ENCODE peak calls at places on chromosomes 2 and 18, in four cellular contexts. O is heart left ventricle; A is CD8-positive, alpha-beta T cell; G is lower lobe of right lung. N is an unnamed sample.

GRCh38 chr2:2635025-2635528 is 304.0 kb upstream of the MYT1L start:
- DNase-seq in O (no peak), A (no peak), G (no peak), N (no peak)

GRCh38 chr2:224712346-224712745 is 3.8 kb downstream of the CCDC195 start:
- DNase-seq in O (peak), A (no peak), G (no peak), N (no peak)

GRCh38 chr2:2645162-2645855 is 314.2 kb upstream of the MYT1L start:
- DNase-seq in O (no peak), A (no peak), G (no peak), N (no peak)

GRCh38 chr2:216635701-216636541 is 2.7 kb downstream of the IGFBP2 start:
- DNase-seq in O (peak), A (no peak), G (no peak), N (no peak)

GRCh38 chr2:71813315-71813714 is 334.3 kb downstream of the CYP26B1 start:
- DNase-seq in O (no peak), A (no peak), G (no peak), N (no peak)

GRCh38 chr2:151289972-151290335 is 486 bp upstream of the NMI start:
- DNase-seq in O (no peak), A (peak), G (no peak), N (peak)

GRCh38 chr18:79735071-79735980 is 55.7 kb downstream of the CTDP1 start:
- DNase-seq in O (peak), A (no peak), G (peak), N (peak)

GRCh38 chr2:26640331-26640745 is 828 bp downstream of the CIB4 start:
- DNase-seq in O (no peak), A (no peak), G (no peak), N (no peak)

GRCh38 chr2:22497789-22498188 is 887.2 kb upstream of the KLHL29 start:
- DNase-seq in O (no peak), A (no peak), G (no peak), N (no peak)

GRCh38 chr18:39596891-39597290 is 2031.3 kb upstream of the CELF4 start:
- DNase-seq in O (no peak), A (no peak), G (no peak), N (no peak)

GRCh38 chr2:120495586-120495985 is 149.7 kb downstream of the INHBB start:
- DNase-seq in O (no peak), A (no peak), G (no peak), N (no peak)

GRCh38 chr18:24395049-24395780 is 2.4 kb downstream of the OSBPL1A start:
- DNase-seq in O (no peak), A (no peak), G (no peak), N (no peak)

GRCh38 chr18:76620326-76620813 is 125.3 kb upstream of the ZNF516 start:
- DNase-seq in O (peak), A (peak), G (peak), N (peak)

GRCh38 chr2:238161291-238162051 is 2.7 kb downstream of the ERFE start:
- DNase-seq in O (no peak), A (no peak), G (no peak), N (no peak)

GRCh38 chr18:77650799-77651385 is 401.2 kb downstream of the GALR1 start:
- DNase-seq in O (peak), A (peak), G (peak), N (no peak)

GRCh38 chr2:176453784-176454183 is 184.5 kb downstream of the MTX2 start:
- DNase-seq in O (no peak), A (no peak), G (no peak), N (no peak)

GRCh38 chr18:1805526-1805925 is 765.8 kb downstream of the METTL4 start:
- DNase-seq in O (no peak), A (no peak), G (no peak), N (no peak)

GRCh38 chr18:62976227-62976626 is 260.9 kb downstream of the PHLPP1 start:
- DNase-seq in O (no peak), A (no peak), G (no peak), N (no peak)

GRCh38 chr2:98736464-98736889 is 5.5 kb upstream of the MGAT4A start:
- DNase-seq in O (no peak), A (no peak), G (no peak), N (no peak)

GRCh38 chr2:196513796-196514526 is 125.6 kb upstream of the CCDC150 start:
- DNase-seq in O (no peak), A (no peak), G (no peak), N (no peak)

GRCh38 chr2:79882548-79882947 is 369.7 kb downstream of the CTNNA2 start:
- DNase-seq in O (no peak), A (no peak), G (no peak), N (no peak)

GRCh38 chr2:86027913-86028762 is 77.5 kb downstream of the POLR1A start:
- DNase-seq in O (peak), A (no peak), G (no peak), N (peak)

GRCh38 chr2:219356834-219357233 is 24.3 kb upstream of the RESP18 start:
- DNase-seq in O (no peak), A (no peak), G (no peak), N (no peak)

GRCh38 chr18:48959921-48960920 is 9.5 kb upstream of the SMAD7 start:
- DNase-seq in O (no peak), A (no peak), G (no peak), N (no peak)

GRCh38 chr18:10057808-10058791 is 144.3 kb downstream of the VAPA start:
- DNase-seq in O (no peak), A (no peak), G (no peak), N (no peak)

GRCh38 chr2:168156661-168157060 is 90.7 kb downstream of the STK39 start:
- DNase-seq in O (peak), A (no peak), G (no peak), N (no peak)

GRCh38 chr18:13558790-13559189 is 167.6 kb downstream of the FAM210A start:
- DNase-seq in O (no peak), A (no peak), G (no peak), N (no peak)

GRCh38 chr2:224381913-224382647 is 19.8 kb downstream of the FAM124B start:
- DNase-seq in O (no peak), A (no peak), G (no peak), N (no peak)

GRCh38 chr2:170106441-170106840 is 71.5 kb upstream of the MYO3B start:
- DNase-seq in O (no peak), A (no peak), G (no peak), N (no peak)

GRCh38 chr2:189164732-189165131 is 14.8 kb downstream of the COL5A2 start:
- DNase-seq in O (peak), A (no peak), G (no peak), N (no peak)

DNA sequence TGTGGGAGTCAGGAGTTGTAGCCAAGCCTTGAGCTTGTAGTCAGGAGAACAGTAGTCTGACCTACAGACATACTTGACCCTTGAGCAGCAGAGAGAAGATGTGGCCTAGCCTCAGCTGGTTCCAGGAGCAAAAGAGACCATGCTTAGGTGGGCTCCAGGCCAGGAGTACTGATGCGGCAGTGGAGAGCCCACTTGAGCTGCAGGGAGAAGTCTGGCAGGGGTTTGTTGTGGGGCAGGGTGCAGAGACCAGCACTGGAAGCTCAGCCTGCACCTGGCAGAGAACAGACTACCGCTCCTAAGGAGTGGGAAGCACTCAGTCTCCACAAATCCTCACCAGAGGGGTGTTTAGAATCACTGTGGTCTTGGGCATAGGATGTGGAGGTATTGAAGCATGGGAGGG is 197.9 kb downstream of the TPGS2 start:
- DNase-seq in O (peak), A (no peak), G (no peak), N (no peak)
- TF ChIP-seq CTCF in O (no peak), A (no peak), G (no peak), N (no peak)

GRCh38 chr2:96985630-96986385 is 572 bp downstream of the FAM178B start:
- DNase-seq in O (no peak), A (no peak), G (no peak), N (no peak)

GRCh38 chr2:96984300-96984699 is 2.1 kb downstream of the FAM178B start:
- DNase-seq in O (no peak), A (no peak), G (no peak), N (no peak)

GRCh38 chr2:96987264-96987909 is 1.0 kb upstream of the FAM178B start:
- DNase-seq in O (no peak), A (no peak), G (no peak), N (no peak)

DNA sequence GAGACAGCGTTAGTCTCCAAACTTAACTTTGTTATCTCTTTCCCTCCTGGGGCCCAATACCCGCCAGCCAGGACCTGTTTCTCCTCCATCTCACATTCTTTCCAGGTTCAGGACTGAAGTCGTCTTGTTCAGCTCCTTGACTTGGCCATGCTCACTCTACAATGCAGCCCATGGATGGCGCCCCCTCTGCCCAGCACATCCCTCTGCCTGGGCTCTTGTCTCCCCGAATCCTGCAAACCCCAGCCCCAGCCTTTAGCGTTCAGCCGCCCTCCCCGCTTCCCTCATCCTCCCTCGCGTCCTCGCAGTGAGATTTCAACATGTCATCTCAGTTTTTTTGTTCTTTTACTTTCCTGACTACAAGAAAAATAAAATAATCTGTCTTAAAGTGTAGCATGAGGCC is 1.2 kb downstream of the FAM178B start:
- DNase-seq in O (no peak), A (no peak), G (no peak), N (no peak)
- TF ChIP-seq CTCF in O (no peak), A (no peak), G (no peak), N (no peak)

DNA sequence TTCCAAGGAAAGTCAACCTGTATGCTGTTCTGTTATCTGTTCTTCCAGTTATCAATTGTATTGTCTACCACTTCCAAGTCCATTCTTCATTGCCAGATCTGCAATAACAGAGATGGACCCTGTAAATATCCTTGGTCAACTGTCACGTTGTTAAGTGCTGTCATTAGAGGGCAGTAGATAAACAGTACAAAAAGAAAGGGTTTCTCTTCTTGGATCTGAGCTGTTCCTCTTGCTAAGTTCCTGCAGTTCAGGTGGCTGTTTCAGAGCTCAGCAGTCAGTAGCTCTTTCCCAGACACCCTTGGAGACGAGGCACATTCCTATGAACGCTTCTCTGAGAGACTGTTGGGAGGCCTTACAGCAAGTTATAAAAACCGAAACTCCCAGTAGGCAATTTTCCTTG is 957.1 kb upstream of the CHAC2 start:
- DNase-seq in O (no peak), A (no peak), G (no peak), N (no peak)
- TF ChIP-seq CTCF in O (peak), A (no peak), G (no peak), N (no peak)

GRCh38 chr18:35122586-35123224 is 81.5 kb downstream of the MAPRE2 start:
- DNase-seq in O (peak), A (no peak), G (no peak), N (no peak)
- TF ChIP-seq CTCF in O (no peak), A (peak), G (no peak), N (no peak)

GRCh38 chr2:226761195-226761583 is 38.4 kb downstream of the IRS1 start:
- DNase-seq in O (no peak), A (no peak), G (no peak), N (no peak)
- TF ChIP-seq CTCF in O (no peak), A (no peak), G (no peak), N (no peak)

GRCh38 chr2:109331864-109332848 is 203.2 kb downstream of the SH3RF3 start:
- DNase-seq in O (peak), A (peak), G (peak), N (peak)

GRCh38 chr2:109333414-109334194 is 204.6 kb downstream of the SH3RF3 start:
- DNase-seq in O (no peak), A (no peak), G (no peak), N (no peak)

GRCh38 chr2:109331081-109331480 is 202.1 kb downstream of the SH3RF3 start:
- DNase-seq in O (no peak), A (no peak), G (no peak), N (no peak)

GRCh38 chr2:109332880-109333279 is 203.9 kb downstream of the SH3RF3 start:
- DNase-seq in O (no peak), A (no peak), G (no peak), N (no peak)

DNA sequence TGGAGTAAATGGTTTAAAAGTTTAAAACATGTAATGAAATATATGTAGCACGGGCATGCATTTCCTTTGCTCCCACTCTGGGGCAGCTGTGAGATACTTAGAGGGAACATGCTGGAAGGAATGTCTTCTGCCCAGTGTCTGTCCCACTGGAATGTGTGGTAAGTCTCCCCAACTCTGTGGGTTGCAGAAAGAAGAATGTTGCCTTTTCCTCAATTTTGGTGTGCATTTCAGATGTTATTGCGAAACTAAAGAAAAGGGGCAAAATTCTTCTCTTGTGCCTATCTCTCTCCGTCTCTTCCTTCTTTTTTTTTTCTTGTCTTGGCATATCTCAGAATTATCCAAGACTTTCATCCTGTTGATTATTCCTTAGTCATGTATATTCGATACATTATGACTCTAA is 201.1 kb downstream of the SH3RF3 start:
- DNase-seq in O (no peak), A (no peak), G (no peak), N (no peak)
- TF ChIP-seq CTCF in O (no peak), A (no peak), G (no peak), N (no peak)

N was measured in CD14-positive monocyte.